ENCODE peak calls at places on chromosomes 3 and 15, in nine cellular contexts. X is vagina, Z is esophagus squamous epithelium, M is pancreas, J is GM23338, G is PC-3, D is heart right ventricle, A is tibial artery, S is HepG2. H is an unnamed sample.

GRCh38 chr15:59014068-59014467 is 26.6 kb downstream of the RNF111 start:
- DNase-seq in D (no peak), A (no peak), X (no peak), J (no peak), S (no peak), Z (no peak), G (no peak), M (no peak), H (no peak)

GRCh38 chr15:43268111-43269105 is 1.7 kb upstream of the TGM5 start:
- DNase-seq in G (peak), D (no peak), A (no peak), M (no peak), X (peak), S (peak), J (peak), Z (no peak), H (no peak)

GRCh38 chr3:112013058-112013783 is 14.5 kb downstream of the TAGLN3 start:
- DNase-seq in M (peak), A (peak), Z (no peak), X (no peak), G (peak), S (peak), J (peak), D (peak), H (peak)

GRCh38 chr15:25477816-25478215 is 39.0 kb upstream of the UBE3A start:
- DNase-seq in D (no peak), A (no peak), S (no peak), G (no peak), M (no peak), J (no peak), X (no peak), Z (no peak), H (no peak)

GRCh38 chr15:65312400-65312916 is 8.0 kb downstream of the RNU5B-1 start:
- DNase-seq in J (no peak), G (no peak), Z (no peak), X (no peak), M (no peak), A (no peak), S (peak), D (peak), H (peak)

GRCh38 chr3:195914648-195915473 is 6.5 kb upstream of the TNK2 start:
- DNase-seq in M (peak), Z (no peak), G (peak), A (peak), J (peak), D (peak), S (peak), X (no peak), H (no peak)

GRCh38 chr3:191356586-191357439 is 26.5 kb upstream of the UTS2B start:
- DNase-seq in D (peak), X (no peak), A (peak), J (peak), M (no peak), G (peak), S (no peak), Z (no peak), H (no peak)

GRCh38 chr3:151926956-151927355 is 53.5 kb downstream of the SUCNR1 start:
- DNase-seq in Z (no peak), S (no peak), J (no peak), D (no peak), A (no peak), X (no peak), G (peak), M (no peak), H (no peak)

GRCh38 chr3:197465996-197466549 is 89.7 kb downstream of the BDH1 start:
- DNase-seq in D (no peak), G (peak), X (no peak), Z (no peak), M (no peak), S (peak), J (no peak), A (no peak), H (no peak)

GRCh38 chr15:65365229-65365628 is 12.6 kb downstream of the IGDCC3 start:
- DNase-seq in Z (no peak), A (no peak), S (peak), D (no peak), X (no peak), G (peak), J (peak), M (no peak), H (no peak)

GRCh38 chr3:27326211-27326948 is 42.8 kb downstream of the NEK10 start:
- DNase-seq in Z (no peak), A (peak), X (no peak), G (peak), S (no peak), D (peak), M (no peak), J (no peak), H (no peak)

GRCh38 chr3:120438971-120439370 is 11.8 kb downstream of the FSTL1 start:
- DNase-seq in X (no peak), S (no peak), M (no peak), D (peak), G (peak), A (peak), J (no peak), Z (peak), H (no peak)

GRCh38 chr15:71932689-71933088 is 122.3 kb downstream of the NR2E3 start:
- DNase-seq in J (no peak), S (no peak), G (no peak), X (no peak), Z (no peak), D (no peak), A (no peak), M (no peak), H (no peak)

GRCh38 chr3:168693870-168694269 is 598.1 kb upstream of the GOLIM4 start:
- DNase-seq in D (no peak), Z (no peak), X (no peak), M (no peak), G (no peak), S (no peak), J (peak), A (no peak), H (no peak)

GRCh38 chr3:174153875-174154274 is 705.3 kb upstream of the NAALADL2 start:
- DNase-seq in X (no peak), G (peak), D (no peak), Z (no peak), A (no peak), M (no peak), S (no peak), J (no peak), H (no peak)

GRCh38 chr3:106355873-106356272 is 487.1 kb upstream of the CBLB start:
- DNase-seq in X (no peak), G (no peak), D (no peak), J (no peak), M (no peak), A (no peak), Z (no peak), S (no peak), H (no peak)

GRCh38 chr15:77027697-77028450 is 32.9 kb downstream of the PSTPIP1 start:
- DNase-seq in G (no peak), M (peak), D (no peak), J (peak), S (no peak), X (no peak), A (peak), Z (no peak), H (no peak)

GRCh38 chr3:9970020-9970652 is 16.5 kb downstream of the EMC3 start:
- DNase-seq in S (no peak), J (no peak), M (no peak), Z (no peak), D (no peak), G (peak), X (no peak), A (no peak), H (no peak)

GRCh38 chr15:58396181-58396580 is 35.6 kb upstream of the LIPC start:
- DNase-seq in S (no peak), A (no peak), X (no peak), M (no peak), D (no peak), Z (no peak), G (peak), J (no peak), H (no peak)

GRCh38 chr15:73922186-73923151 is 3.8 kb upstream of the LOXL1 start:
- DNase-seq in J (peak), Z (no peak), M (no peak), A (peak), X (no peak), D (peak), S (no peak), G (no peak), H (no peak)

GRCh38 chr15:55915876-55916567 is 77.4 kb downstream of the NEDD4 start:
- DNase-seq in M (no peak), G (no peak), Z (no peak), A (no peak), X (no peak), S (no peak), J (no peak), D (no peak), H (no peak)
- H3K27ac ChIP-seq in M (no peak), G (no peak), Z (no peak), A (no peak), X (peak), S (no peak), J (no peak), D (no peak), H (no peak)

DNA sequence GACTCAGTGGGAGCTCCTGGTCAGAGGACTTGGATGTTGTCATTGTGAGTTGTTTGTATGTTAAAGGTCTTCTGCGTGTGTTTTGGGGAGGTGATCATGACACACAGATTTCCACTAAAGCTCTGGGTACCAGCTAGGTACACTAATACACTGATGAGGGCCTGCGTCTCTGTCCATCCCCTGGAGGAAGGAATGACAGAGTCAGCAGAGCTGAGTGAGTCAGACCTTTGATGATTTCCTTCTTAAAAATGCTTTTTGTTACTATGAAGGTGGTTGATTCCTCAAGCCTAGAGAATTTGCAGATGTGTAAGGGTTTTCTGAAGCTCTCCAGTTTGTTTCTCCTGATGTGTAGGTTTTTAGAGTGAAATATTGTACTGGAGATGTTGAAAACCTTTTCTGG is 424.1 kb upstream of the TPM1 start:
- DNase-seq in D (no peak), A (no peak), M (no peak), Z (no peak), X (no peak), S (no peak), G (peak), J (no peak), H (no peak)
- H3K27ac ChIP-seq in D (no peak), A (peak), M (no peak), Z (no peak), X (peak), S (no peak), G (no peak), J (no peak), H (no peak)

GRCh38 chr15:78037328-78037727 is 40.2 kb downstream of the TBC1D2B start:
- DNase-seq in A (no peak), D (no peak), Z (no peak), G (no peak), S (no peak), J (no peak), M (no peak), X (no peak), H (no peak)
- H3K27ac ChIP-seq in A (no peak), D (no peak), Z (no peak), G (no peak), S (no peak), J (no peak), M (no peak), X (no peak), H (no peak)

DNA sequence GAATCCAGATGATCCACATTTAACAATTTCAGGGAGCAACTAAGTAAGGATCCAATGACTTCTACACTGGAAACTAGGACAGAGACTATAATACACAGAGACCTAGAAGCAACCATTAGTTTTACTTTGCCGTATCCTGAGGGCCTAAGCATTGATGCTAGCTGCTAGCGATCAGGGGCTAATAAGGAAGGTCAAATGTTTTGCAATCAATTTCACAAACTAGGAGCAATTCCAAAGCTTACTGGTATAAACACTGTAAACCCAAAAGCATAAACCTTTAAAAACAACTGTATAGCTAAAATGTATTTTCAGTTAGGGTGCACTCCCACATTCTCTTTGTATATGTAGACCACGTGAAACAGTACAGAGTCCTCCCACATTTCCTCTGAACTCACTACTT is 31.5 kb downstream of the FBN1 start:
- DNase-seq in J (no peak), G (no peak), X (no peak), D (no peak), Z (no peak), A (no peak), M (no peak), S (no peak), H (no peak)
- H3K27ac ChIP-seq in J (no peak), G (no peak), X (peak), D (no peak), Z (no peak), A (no peak), M (no peak), S (no peak), H (no peak)

GRCh38 chr3:133329626-133330025 is 70.2 kb upstream of the BFSP2 start:
- DNase-seq in D (no peak), X (no peak), M (no peak), G (no peak), Z (no peak), A (no peak), J (no peak), S (no peak), H (no peak)
- H3K27ac ChIP-seq in D (no peak), X (no peak), M (no peak), G (no peak), Z (no peak), A (no peak), J (no peak), S (no peak), H (no peak)

GRCh38 chr3:60746043-60746638 is 505.1 kb downstream of the FHIT start:
- DNase-seq in A (no peak), J (no peak), M (no peak), S (no peak), G (no peak), D (no peak), Z (no peak), X (no peak), H (no peak)

GRCh38 chr3:60746690-60747416 is 504.4 kb downstream of the FHIT start:
- DNase-seq in M (no peak), Z (no peak), G (no peak), X (no peak), D (no peak), S (no peak), J (no peak), A (no peak), H (no peak)

GRCh38 chr3:60737633-60738399 is 513.4 kb downstream of the FHIT start:
- DNase-seq in M (no peak), A (no peak), Z (no peak), G (no peak), D (no peak), J (no peak), S (no peak), X (no peak), H (no peak)

GRCh38 chr3:60742606-60743145 is 508.6 kb downstream of the FHIT start:
- DNase-seq in X (no peak), J (peak), S (peak), Z (no peak), D (no peak), M (no peak), G (peak), A (no peak), H (no peak)

GRCh38 chr3:60743631-60744164 is 507.6 kb downstream of the FHIT start:
- DNase-seq in A (no peak), S (peak), Z (no peak), G (no peak), J (peak), X (no peak), D (peak), M (no peak), H (no peak)
- H3K27ac ChIP-seq in A (no peak), S (peak), Z (no peak), G (no peak), J (no peak), X (no peak), D (no peak), M (peak), H (no peak)

GRCh38 chr15:91975241-91975978 is 121.9 kb downstream of the SLCO3A1 start:
- DNase-seq in J (peak), Z (no peak), A (no peak), M (no peak), D (no peak), X (no peak), G (no peak), S (no peak), H (no peak)
- H3K27ac ChIP-seq in J (no peak), Z (peak), A (no peak), M (no peak), D (no peak), X (no peak), G (no peak), S (no peak), H (no peak)

H was measured in caudate nucleus.